ENCODE peak calls at places on chromosomes 16 and 17, in ten cellular contexts. Z is stimulated activated CD4-positive, alpha-beta T cell treated with anti-CD3 and anti-CD28 coated beads, TNF-alpha, amount 100 ng/mL, for 4 hours; D is HTR-8/SVneo; F is caudate nucleus; O is MCF 10A; A is amniotic stem cell; H is activated CD8-positive, alpha-beta T cell treated with anti-CD3 and anti-CD28 coated beads, Interleukin-2, amount 10 ng/mL, durations not matched to agents 7 days and 5 days; Y is fibroblast of lung; P is neural crest cell; Q is psoas muscle. S is an unnamed sample.

GRCh38 chr16:57382535-57383275 is 10.4 kb downstream of the CX3CL1 start:
- DNase-seq in F (no peak), Q (no peak), D (no peak), Y (no peak), H (no peak), A (no peak), Z (no peak), O (no peak), P (no peak), S (no peak)

GRCh38 chr17:79792371-79792871 is 4.5 kb downstream of the CBX8 start:
- DNase-seq in A (no peak), Y (no peak), D (no peak), P (no peak), O (no peak), F (no peak), H (no peak), Q (no peak), Z (no peak), S (no peak)

GRCh38 chr16:84141143-84141670 is 3.8 kb downstream of the HSDL1 start:
- DNase-seq in Q (no peak), F (no peak), Y (no peak), A (no peak), P (no peak), D (no peak), O (no peak), H (peak; percentile 45), Z (no peak), S (no peak)

GRCh38 chr16:76207270-76207669 is 69.9 kb upstream of the CNTNAP4 start:
- DNase-seq in F (no peak), H (no peak), O (no peak), Z (no peak), P (no peak), Q (no peak), Y (no peak), A (no peak), D (no peak), S (no peak)

GRCh38 chr16:28181557-28181914 is 30.2 kb downstream of the XPO6 start:
- DNase-seq in Q (no peak), F (no peak), A (peak; percentile 76), H (no peak), Y (peak; percentile 93), D (peak; percentile 73), Z (no peak), P (no peak), O (peak; percentile 94), S (peak; percentile 37)

GRCh38 chr16:84577034-84577803 is 40.7 kb downstream of the COTL1 start:
- DNase-seq in P (no peak), O (no peak), F (no peak), H (no peak), D (no peak), Y (no peak), A (no peak), Q (peak; percentile 10), Z (no peak), S (no peak)

GRCh38 chr17:3034578-3034920 is 28.9 kb downstream of the OR1D5 start:
- DNase-seq in Z (no peak), P (no peak), Q (no peak), D (no peak), A (no peak), H (no peak), Y (no peak), F (no peak), O (no peak), S (no peak)

GRCh38 chr17:49257296-49257695 is 26.7 kb upstream of the PHOSPHO1 start:
- DNase-seq in O (no peak), Z (no peak), P (no peak), A (no peak), H (no peak), F (no peak), Y (no peak), D (no peak), Q (no peak), S (no peak)

GRCh38 chr17:7579839-7580630 is 597 bp downstream of the CD68 start:
- DNase-seq in A (no peak), F (no peak), P (no peak), Q (no peak), Y (no peak), D (no peak), Z (no peak), H (peak; percentile 52), O (no peak), S (no peak)

GRCh38 chr16:27290582-27290981 is 22.0 kb upstream of the NSMCE1 start:
- DNase-seq in O (no peak), F (no peak), Z (no peak), H (no peak), P (no peak), Y (no peak), D (no peak), A (no peak), Q (no peak), S (no peak)

GRCh38 chr16:89737341-89738071 is 16.2 kb downstream of the ZNF276 start:
- DNase-seq in H (peak; percentile 70), Y (no peak), O (no peak), A (no peak), D (no peak), P (no peak), Q (no peak), Z (no peak), F (no peak), S (no peak)

GRCh38 chr17:39626671-39627169 is at the start of gene PPP1R1B:
- DNase-seq in Q (no peak), P (no peak), Z (no peak), Y (no peak), D (no peak), A (no peak), H (no peak), O (no peak), F (peak; percentile 60), S (no peak)

S was measured in T1000.